ENCODE peak calls at places on chromosomes 12 and 14, in ten cellular contexts. W is foreskin fibroblast, T is H7, V is neuronal stem cell, G is fibroblast of mammary gland, N is OCI-LY7, U is right cardiac atrium, S is epithelial cell of esophagus, E is mucosa of descending colon, B is suprapubic skin. M is an unnamed sample.

GRCh38 chr12:51395283-51396230 is 4.4 kb upstream of the GALNT6 start:
- DNase-seq in W (no peak), T (no peak), V (no peak), G (no peak), N (no peak), U (no peak), S (no peak), E (no peak), B (no peak), M (no peak)

GRCh38 chr12:108562348-108563134 is at the start of gene ISCU:
- DNase-seq in W (peak), T (peak), V (peak), G (peak), N (peak), U (peak), S (peak), E (peak), B (peak), M (peak)

GRCh38 chr12:6367969-6368892 is 7.1 kb downstream of the SCNN1A start:
- DNase-seq in W (no peak), T (peak), V (no peak), G (no peak), N (peak), U (no peak), S (no peak), E (peak), B (no peak), M (no peak)

GRCh38 chr12:42485823-42486222 is 103.7 kb downstream of the PRICKLE1 start:
- DNase-seq in W (no peak), T (peak), V (no peak), G (no peak), N (no peak), U (no peak), S (no peak), E (no peak), B (no peak), M (no peak)

GRCh38 chr14:39847191-39847590 is 415.0 kb upstream of the FBXO33 start:
- DNase-seq in W (no peak), T (no peak), V (no peak), G (peak), N (no peak), U (no peak), S (no peak), E (no peak), B (no peak), M (no peak)

GRCh38 chr14:51342226-51342625 is 102.2 kb downstream of the TMX1 start:
- DNase-seq in W (no peak), T (no peak), V (no peak), G (no peak), N (no peak), U (no peak), S (peak), E (no peak), B (no peak), M (no peak)

GRCh38 chr14:50396636-50397460 is at the start of gene CDKL1:
- DNase-seq in W (peak), T (peak), V (peak), G (peak), N (no peak), U (peak), S (peak), E (peak), B (peak), M (no peak)

GRCh38 chr14:52279405-52279804 is 11.9 kb downstream of the PTGDR start:
- DNase-seq in W (peak), T (no peak), V (no peak), G (peak), N (no peak), U (no peak), S (peak), E (no peak), B (no peak), M (no peak)

GRCh38 chr14:99137001-99137700 is 134.8 kb downstream of the BCL11B start:
- DNase-seq in W (no peak), T (no peak), V (no peak), G (no peak), N (no peak), U (no peak), S (no peak), E (no peak), B (no peak), M (no peak)

GRCh38 chr12:116102019-116102418 is 175.5 kb downstream of the MED13L start:
- DNase-seq in W (no peak), T (no peak), V (no peak), G (no peak), N (no peak), U (no peak), S (no peak), E (no peak), B (no peak), M (no peak)

GRCh38 chr14:29755311-29756052 is 172.2 kb downstream of the PRKD1 start:
- DNase-seq in W (no peak), T (no peak), V (no peak), G (no peak), N (no peak), U (no peak), S (no peak), E (no peak), B (no peak), M (no peak)

GRCh38 chr12:109625131-109625559 is 51.6 kb downstream of the MVK start:
- DNase-seq in W (peak), T (no peak), V (no peak), G (peak), N (no peak), U (no peak), S (peak), E (no peak), B (peak), M (no peak)

GRCh38 chr14:89242871-89243270 is 174.2 kb downstream of the FOXN3 start:
- DNase-seq in W (no peak), T (peak), V (no peak), G (no peak), N (no peak), U (no peak), S (no peak), E (no peak), B (no peak), M (no peak)

GRCh38 chr14:89386214-89386886 is 30.7 kb downstream of the FOXN3 start:
- DNase-seq in W (peak), T (no peak), V (no peak), G (peak), N (no peak), U (no peak), S (peak), E (no peak), B (no peak), M (no peak)

GRCh38 chr14:76331328-76332011 is 44.5 kb upstream of the ESRRB start:
- DNase-seq in W (no peak), T (no peak), V (no peak), G (no peak), N (no peak), U (no peak), S (no peak), E (no peak), B (peak), M (no peak)

GRCh38 chr12:76568888-76569551 is 9.4 kb upstream of the OSBPL8 start:
- DNase-seq in W (no peak), T (no peak), V (no peak), G (no peak), N (no peak), U (no peak), S (no peak), E (no peak), B (no peak), M (no peak)

GRCh38 chr12:26152507-26153102 is 27.8 kb upstream of the BHLHE41 start:
- DNase-seq in W (no peak), T (no peak), V (no peak), G (no peak), N (no peak), U (no peak), S (no peak), E (no peak), B (no peak), M (no peak)

GRCh38 chr12:98471085-98471484 is 44.3 kb upstream of the TMPO start:
- DNase-seq in W (no peak), T (no peak), V (no peak), G (no peak), N (no peak), U (no peak), S (no peak), E (no peak), B (no peak), M (no peak)

GRCh38 chr12:90801776-90802175 is 153.2 kb downstream of the CCER1 start:
- DNase-seq in W (peak), T (no peak), V (no peak), G (peak), N (no peak), U (no peak), S (peak), E (no peak), B (no peak), M (peak)

GRCh38 chr14:104387000-104387384 is 192.6 kb upstream of the C14orf180 start:
- DNase-seq in W (no peak), T (peak), V (no peak), G (no peak), N (no peak), U (no peak), S (no peak), E (no peak), B (peak), M (no peak)

GRCh38 chr12:14774944-14775651 is 28.2 kb downstream of the WBP11 start:
- DNase-seq in W (peak), T (peak), V (no peak), G (peak), N (peak), U (peak), S (peak), E (peak), B (peak), M (no peak)

GRCh38 chr12:15646586-15646985 is 142.6 kb downstream of the EPS8 start:
- DNase-seq in W (no peak), T (no peak), V (no peak), G (no peak), N (no peak), U (no peak), S (no peak), E (no peak), B (no peak), M (no peak)

GRCh38 chr12:85639834-85640233 is 196.4 kb downstream of the RASSF9 start:
- DNase-seq in W (no peak), T (no peak), V (no peak), G (no peak), N (no peak), U (no peak), S (no peak), E (no peak), B (no peak), M (no peak)

GRCh38 chr12:16331998-16332397 is 15.4 kb upstream of the MGST1 start:
- DNase-seq in W (no peak), T (no peak), V (no peak), G (no peak), N (no peak), U (no peak), S (peak), E (no peak), B (no peak), M (no peak)

GRCh38 chr12:38508246-38508645 is 191.7 kb downstream of the ALG10B start:
- DNase-seq in W (no peak), T (no peak), V (no peak), G (no peak), N (no peak), U (no peak), S (peak), E (no peak), B (no peak), M (no peak)

GRCh38 chr14:48323655-48324054 is 648.2 kb upstream of the MDGA2 start:
- DNase-seq in W (peak), T (no peak), V (no peak), G (peak), N (no peak), U (no peak), S (peak), E (no peak), B (no peak), M (no peak)

GRCh38 chr12:131084341-131085011 is 130.8 kb downstream of the ADGRD1 start:
- DNase-seq in W (no peak), T (no peak), V (no peak), G (no peak), N (no peak), U (no peak), S (no peak), E (no peak), B (peak), M (no peak)

GRCh38 chr14:67228325-67228984 is 12.8 kb upstream of the PALS1 start:
- DNase-seq in W (no peak), T (no peak), V (no peak), G (peak), N (no peak), U (no peak), S (peak), E (no peak), B (no peak), M (no peak)

GRCh38 chr12:9051156-9051545 is 61.8 kb downstream of the KLRG1 start:
- DNase-seq in W (no peak), T (no peak), V (no peak), G (no peak), N (no peak), U (no peak), S (no peak), E (no peak), B (no peak), M (no peak)

GRCh38 chr12:67155863-67156262 is 113.3 kb upstream of the CAND1 start:
- DNase-seq in W (peak), T (no peak), V (no peak), G (peak), N (no peak), U (no peak), S (peak), E (no peak), B (no peak), M (no peak)

GRCh38 chr12:131139363-131140068 is 185.8 kb downstream of the ADGRD1 start:
- DNase-seq in W (no peak), T (no peak), V (no peak), G (no peak), N (no peak), U (peak), S (no peak), E (no peak), B (peak), M (no peak)

GRCh38 chr14:96735509-96735908 is 61.7 kb upstream of the VRK1 start:
- DNase-seq in W (no peak), T (no peak), V (no peak), G (no peak), N (no peak), U (no peak), S (no peak), E (no peak), B (no peak), M (no peak)

GRCh38 chr12:1972260-1972659 is 32.0 kb downstream of the DCP1B start:
- DNase-seq in W (peak), T (no peak), V (no peak), G (peak), N (no peak), U (no peak), S (peak), E (no peak), B (no peak), M (peak)

GRCh38 chr12:124040737-124041136 is 67.7 kb downstream of the ZNF664 start:
- DNase-seq in W (no peak), T (no peak), V (no peak), G (no peak), N (no peak), U (no peak), S (no peak), E (no peak), B (no peak), M (no peak)
- H3K4me3 ChIP-seq in W (no peak), T (no peak), V (no peak), G (no peak), N (no peak), U (no peak), S (no peak), E (no peak), B (no peak), M (no peak)

GRCh38 chr12:3931721-3932120 is 58.5 kb upstream of the PARP11 start:
- DNase-seq in W (no peak), T (no peak), V (no peak), G (no peak), N (no peak), U (no peak), S (peak), E (no peak), B (no peak), M (no peak)
- H3K4me3 ChIP-seq in W (no peak), T (no peak), V (no peak), G (no peak), N (no peak), U (no peak), S (no peak), E (no peak), B (no peak), M (no peak)

GRCh38 chr12:95974358-95974757 is 21.8 kb downstream of the HAL start:
- DNase-seq in W (no peak), T (no peak), V (no peak), G (no peak), N (no peak), U (no peak), S (no peak), E (no peak), B (no peak), M (no peak)

GRCh38 chr12:95977764-95978305 is 18.3 kb downstream of the HAL start:
- DNase-seq in W (no peak), T (no peak), V (no peak), G (no peak), N (no peak), U (no peak), S (no peak), E (no peak), B (no peak), M (no peak)

GRCh38 chr12:95978351-95978750 is 17.8 kb downstream of the HAL start:
- DNase-seq in W (no peak), T (no peak), V (no peak), G (no peak), N (no peak), U (no peak), S (no peak), E (no peak), B (no peak), M (no peak)

GRCh38 chr12:95975491-95975890 is 20.7 kb downstream of the HAL start:
- DNase-seq in W (no peak), T (no peak), V (no peak), G (no peak), N (no peak), U (no peak), S (no peak), E (no peak), B (no peak), M (no peak)

GRCh38 chr12:95976416-95976832 is 19.7 kb downstream of the HAL start:
- DNase-seq in W (peak), T (no peak), V (no peak), G (peak), N (no peak), U (no peak), S (peak), E (no peak), B (no peak), M (no peak)
- H3K4me3 ChIP-seq in W (no peak), T (no peak), V (no peak), G (no peak), N (no peak), U (no peak), S (no peak), E (no peak), B (no peak), M (no peak)

GRCh38 chr12:58248599-58248998 is 307.2 kb downstream of the ATP23 start:
- DNase-seq in W (no peak), T (no peak), V (no peak), G (no peak), N (no peak), U (no peak), S (no peak), E (no peak), B (no peak), M (no peak)

GRCh38 chr12:58253663-58254062 is 312.3 kb downstream of the ATP23 start:
- DNase-seq in W (peak), T (no peak), V (no peak), G (no peak), N (no peak), U (no peak), S (peak), E (no peak), B (no peak), M (no peak)

GRCh38 chr12:58249610-58250009 is 308.2 kb downstream of the ATP23 start:
- DNase-seq in W (no peak), T (no peak), V (no peak), G (peak), N (no peak), U (peak), S (no peak), E (no peak), B (no peak), M (no peak)

GRCh38 chr12:58254463-58254862 is 313.1 kb downstream of the ATP23 start:
- DNase-seq in W (no peak), T (no peak), V (no peak), G (no peak), N (no peak), U (no peak), S (no peak), E (no peak), B (no peak), M (no peak)

DNA sequence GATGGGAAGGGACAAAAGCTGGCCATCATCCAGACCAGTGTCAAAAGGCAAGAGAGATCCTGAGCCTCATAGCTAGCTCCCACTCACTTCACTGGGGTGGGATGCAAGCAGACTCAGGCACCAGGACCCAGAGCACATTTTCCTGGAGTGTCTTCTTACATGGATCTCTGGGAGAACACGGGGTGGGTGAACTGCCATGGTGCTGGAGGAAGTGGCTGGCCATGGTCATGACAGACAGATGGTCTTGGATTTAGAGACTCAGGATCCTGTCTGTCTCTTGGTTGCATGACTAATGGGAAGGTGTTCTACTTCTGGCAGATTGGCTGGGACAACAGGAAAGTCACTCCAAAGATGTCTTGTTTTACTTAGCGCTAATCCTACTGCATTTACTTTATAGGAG is 311.5 kb downstream of the ATP23 start:
- DNase-seq in W (no peak), T (no peak), V (no peak), G (no peak), N (no peak), U (no peak), S (peak), E (no peak), B (no peak), M (no peak)
- H3K4me3 ChIP-seq in W (no peak), T (no peak), V (no peak), G (no peak), N (no peak), U (no peak), S (no peak), E (no peak), B (no peak), M (no peak)

DNA sequence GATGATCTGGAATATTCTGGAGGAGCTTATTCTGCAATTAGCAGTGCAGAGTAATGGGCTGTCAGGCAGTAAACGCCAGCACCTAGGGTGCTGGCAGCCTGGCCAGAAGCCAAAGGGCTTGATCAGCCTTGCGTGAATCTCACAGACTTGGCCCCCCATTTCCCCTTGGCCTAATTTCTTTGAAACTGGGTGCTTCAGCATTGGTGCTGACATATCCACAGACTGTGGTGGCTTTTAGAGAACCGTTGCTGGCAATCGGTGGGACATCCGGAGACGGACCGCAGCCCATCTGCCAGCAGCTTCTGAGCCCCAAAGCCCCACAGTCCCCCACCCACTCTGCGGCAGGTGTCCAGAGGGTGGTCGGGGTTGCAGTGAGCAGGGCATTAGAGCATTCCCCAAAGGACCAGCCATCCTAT is 157.1 kb downstream of the CALM1 start:
- DNase-seq in W (no peak), T (no peak), V (no peak), G (no peak), N (no peak), U (peak), S (no peak), E (no peak), B (no peak), M (no peak)
- H3K4me3 ChIP-seq in W (no peak), T (no peak), V (no peak), G (no peak), N (no peak), U (no peak), S (no peak), E (no peak), B (peak), M (no peak)

GRCh38 chr12:92446082-92446460 is 256.7 kb upstream of the PLEKHG7 start:
- DNase-seq in W (no peak), T (no peak), V (no peak), G (no peak), N (no peak), U (no peak), S (peak), E (no peak), B (no peak), M (no peak)
- H3K4me3 ChIP-seq in W (no peak), T (no peak), V (no peak), G (no peak), N (peak), U (no peak), S (no peak), E (no peak), B (no peak), M (no peak)

GRCh38 chr14:102914474-102915291 is 7.8 kb upstream of the AMN start:
- DNase-seq in W (no peak), T (peak), V (no peak), G (no peak), N (peak), U (no peak), S (no peak), E (no peak), B (no peak), M (no peak)

GRCh38 chr14:102911541-102911951 is 10.9 kb upstream of the AMN start:
- DNase-seq in W (no peak), T (peak), V (no peak), G (no peak), N (no peak), U (no peak), S (no peak), E (no peak), B (no peak), M (no peak)

GRCh38 chr14:102911991-102912761 is 10.3 kb upstream of the AMN start:
- DNase-seq in W (no peak), T (peak), V (no peak), G (no peak), N (no peak), U (no peak), S (no peak), E (no peak), B (no peak), M (no peak)

GRCh38 chr14:102915292-102916110 is 7.0 kb upstream of the AMN start:
- DNase-seq in W (no peak), T (no peak), V (no peak), G (no peak), N (no peak), U (no peak), S (no peak), E (no peak), B (no peak), M (no peak)

GRCh38 chr14:102913341-102914211 is 8.9 kb upstream of the AMN start:
- DNase-seq in W (no peak), T (peak), V (no peak), G (no peak), N (no peak), U (no peak), S (no peak), E (no peak), B (no peak), M (no peak)
- H3K4me3 ChIP-seq in W (no peak), T (no peak), V (no peak), G (no peak), N (no peak), U (no peak), S (no peak), E (no peak), B (no peak), M (no peak)